ENCODE peak calls at places on chromosomes 6 and 20, in four cellular contexts. One of them, this sample, is unnamed.

GRCh38 chr20:61949714-61950630 is 115.7 kb downstream of the TAF4 start:
- DNase-seq in AG09319: no peak
- DNase-seq in heart right ventricle: peak
- DNase-seq in fibroblast of the aortic adventitia: no peak
- DNase-seq in this sample: no peak

GRCh38 chr6:128138694-128139093 is 237.8 kb upstream of the THEMIS start:
- DNase-seq in AG09319: no peak
- DNase-seq in heart right ventricle: no peak
- DNase-seq in fibroblast of the aortic adventitia: no peak
- DNase-seq in this sample: no peak

GRCh38 chr20:4876301-4876700 is 125.0 kb downstream of the SLC23A2 start:
- DNase-seq in AG09319: no peak
- DNase-seq in heart right ventricle: no peak
- DNase-seq in fibroblast of the aortic adventitia: no peak
- DNase-seq in this sample: no peak

GRCh38 chr6:123208111-123208510 is 212.1 kb downstream of the CLVS2 start:
- DNase-seq in AG09319: no peak
- DNase-seq in heart right ventricle: no peak
- DNase-seq in fibroblast of the aortic adventitia: no peak
- DNase-seq in this sample: no peak

GRCh38 chr20:54980321-54980960 is 505.0 kb downstream of the DOK5 start:
- DNase-seq in AG09319: no peak
- DNase-seq in heart right ventricle: no peak
- DNase-seq in fibroblast of the aortic adventitia: no peak
- DNase-seq in this sample: peak

GRCh38 chr20:23146857-23147256 is 60.7 kb upstream of the CD93 start:
- DNase-seq in AG09319: no peak
- DNase-seq in heart right ventricle: no peak
- DNase-seq in fibroblast of the aortic adventitia: no peak
- DNase-seq in this sample: no peak

GRCh38 chr20:562232-562897 is 18.8 kb upstream of the CSNK2A1 start:
- DNase-seq in AG09319: no peak
- DNase-seq in heart right ventricle: no peak
- DNase-seq in fibroblast of the aortic adventitia: no peak
- DNase-seq in this sample: no peak

GRCh38 chr6:105428342-105428957 is 25.6 kb upstream of the PREP start:
- DNase-seq in AG09319: no peak
- DNase-seq in heart right ventricle: no peak
- DNase-seq in fibroblast of the aortic adventitia: peak
- DNase-seq in this sample: peak

DNA sequence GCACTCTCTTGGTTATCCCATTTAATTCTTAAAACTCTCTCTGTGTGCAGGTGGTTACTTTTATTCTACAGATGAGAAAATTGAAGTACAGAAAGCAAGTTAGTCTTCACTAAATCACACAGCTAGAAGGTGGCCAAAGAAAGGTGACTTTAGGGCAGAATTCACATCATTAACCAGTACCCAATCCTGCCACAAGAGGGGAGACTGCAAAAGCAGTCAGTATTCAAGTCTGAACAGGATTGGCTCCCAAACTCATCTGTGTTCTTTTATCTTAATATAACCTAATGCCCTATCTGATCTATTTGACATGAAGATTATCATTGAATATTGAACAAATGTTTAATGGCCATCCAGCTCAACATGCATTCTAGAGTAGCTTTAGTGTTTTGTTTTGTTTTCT is 225.3 kb upstream of the FAM83B start:
- DNase-seq in AG09319: no peak
- DNase-seq in heart right ventricle: no peak
- DNase-seq in fibroblast of the aortic adventitia: peak
- DNase-seq in this sample: no peak
- TF ChIP-seq CTCF in AG09319: no peak
- TF ChIP-seq CTCF in heart right ventricle: peak
- TF ChIP-seq CTCF in fibroblast of the aortic adventitia: peak
- TF ChIP-seq CTCF in this sample: peak

GRCh38 chr6:140043762-140044378 is 669.4 kb upstream of the CITED2 start:
- DNase-seq in AG09319: no peak
- DNase-seq in heart right ventricle: no peak
- DNase-seq in fibroblast of the aortic adventitia: no peak
- DNase-seq in this sample: peak

GRCh38 chr6:140040391-140040790 is 665.9 kb upstream of the CITED2 start:
- DNase-seq in AG09319: no peak
- DNase-seq in heart right ventricle: no peak
- DNase-seq in fibroblast of the aortic adventitia: no peak
- DNase-seq in this sample: no peak

GRCh38 chr6:140043357-140043756 is 668.9 kb upstream of the CITED2 start:
- DNase-seq in AG09319: no peak
- DNase-seq in heart right ventricle: no peak
- DNase-seq in fibroblast of the aortic adventitia: peak
- DNase-seq in this sample: peak

GRCh38 chr6:140041056-140041455 is 666.6 kb upstream of the CITED2 start:
- DNase-seq in AG09319: no peak
- DNase-seq in heart right ventricle: no peak
- DNase-seq in fibroblast of the aortic adventitia: peak
- DNase-seq in this sample: no peak

DNA sequence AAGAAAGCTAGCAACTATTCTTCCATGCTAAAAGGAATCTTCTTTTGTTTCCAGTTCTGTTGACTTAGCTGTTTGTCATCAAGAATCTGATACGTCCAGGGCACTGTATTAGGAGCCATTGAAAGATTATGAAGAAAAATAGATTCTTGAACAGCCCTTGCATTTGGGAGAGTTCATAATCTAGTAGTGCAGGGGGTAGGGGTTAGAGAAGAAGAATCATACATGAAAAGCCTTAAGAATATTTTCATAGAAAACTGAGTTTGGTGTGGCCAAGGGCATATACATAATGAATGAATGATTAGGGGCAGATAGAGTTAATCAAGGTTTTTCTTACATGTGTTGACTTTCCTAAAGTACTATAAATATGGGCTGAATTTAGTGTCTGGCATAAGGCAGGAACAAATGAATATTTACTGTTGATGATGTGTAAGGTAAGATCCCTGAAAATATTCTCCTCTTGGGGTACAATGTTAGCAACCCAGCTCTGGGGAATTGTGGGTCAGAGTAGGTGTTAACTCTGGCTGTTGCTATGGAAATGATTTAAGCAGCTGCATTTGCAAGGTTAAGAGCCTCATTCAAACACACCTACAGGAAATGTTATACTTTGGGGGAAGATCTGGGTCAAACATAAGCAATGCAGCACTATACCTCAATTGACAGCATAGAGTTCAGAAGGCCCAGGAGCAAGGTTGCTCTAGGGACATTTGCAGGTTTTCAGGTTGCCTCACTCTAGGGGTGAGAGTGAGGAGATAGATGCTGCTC is 667.3 kb upstream of the CITED2 start:
- DNase-seq in AG09319: no peak
- DNase-seq in heart right ventricle: no peak
- DNase-seq in fibroblast of the aortic adventitia: peak
- DNase-seq in this sample: no peak
- TF ChIP-seq CTCF in AG09319: no peak
- TF ChIP-seq CTCF in heart right ventricle: no peak
- TF ChIP-seq CTCF in fibroblast of the aortic adventitia: no peak
- TF ChIP-seq CTCF in this sample: no peak

DNA sequence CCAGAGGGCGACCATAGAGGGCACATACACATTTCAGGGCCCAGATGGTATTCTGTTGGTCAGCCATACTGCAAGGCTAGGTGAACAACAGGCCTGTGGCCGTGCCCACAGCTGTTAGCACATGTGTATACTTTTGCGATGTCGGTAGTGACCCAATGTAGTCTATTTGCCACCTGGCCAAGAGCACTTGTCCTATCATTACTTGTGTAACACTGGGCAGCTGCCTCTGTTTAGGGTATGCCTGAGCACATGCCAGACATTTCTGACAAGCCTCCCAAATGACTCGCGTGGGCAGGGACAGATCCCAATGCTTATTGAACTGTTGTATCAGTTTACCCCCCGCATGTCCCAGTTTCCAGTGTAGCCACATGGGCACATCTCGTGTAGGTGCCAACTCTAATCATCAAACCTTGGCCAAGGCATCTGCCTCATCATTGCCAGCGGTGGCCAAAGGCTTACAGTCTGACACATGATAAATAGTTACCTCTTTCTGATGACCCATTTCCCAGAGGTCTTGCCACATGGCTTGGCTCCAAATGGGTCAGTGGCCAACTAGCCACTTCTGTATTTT is 74.4 kb upstream of the FBXL4 start:
- DNase-seq in AG09319: no peak
- DNase-seq in heart right ventricle: no peak
- DNase-seq in fibroblast of the aortic adventitia: no peak
- DNase-seq in this sample: no peak
- TF ChIP-seq CTCF in AG09319: no peak
- TF ChIP-seq CTCF in heart right ventricle: no peak
- TF ChIP-seq CTCF in fibroblast of the aortic adventitia: no peak
- TF ChIP-seq CTCF in this sample: no peak

GRCh38 chr20:39773380-39774000 is 811.3 kb downstream of the DHX35 start:
- DNase-seq in AG09319: no peak
- DNase-seq in heart right ventricle: no peak
- DNase-seq in fibroblast of the aortic adventitia: peak
- DNase-seq in this sample: peak
- TF ChIP-seq CTCF in AG09319: no peak
- TF ChIP-seq CTCF in heart right ventricle: no peak
- TF ChIP-seq CTCF in fibroblast of the aortic adventitia: no peak
- TF ChIP-seq CTCF in this sample: no peak

GRCh38 chr6:90434096-90434495 is 137.5 kb upstream of the BACH2 start:
- DNase-seq in AG09319: no peak
- DNase-seq in heart right ventricle: no peak
- DNase-seq in fibroblast of the aortic adventitia: no peak
- DNase-seq in this sample: no peak
- TF ChIP-seq CTCF in AG09319: no peak
- TF ChIP-seq CTCF in heart right ventricle: no peak
- TF ChIP-seq CTCF in fibroblast of the aortic adventitia: no peak
- TF ChIP-seq CTCF in this sample: no peak

DNA sequence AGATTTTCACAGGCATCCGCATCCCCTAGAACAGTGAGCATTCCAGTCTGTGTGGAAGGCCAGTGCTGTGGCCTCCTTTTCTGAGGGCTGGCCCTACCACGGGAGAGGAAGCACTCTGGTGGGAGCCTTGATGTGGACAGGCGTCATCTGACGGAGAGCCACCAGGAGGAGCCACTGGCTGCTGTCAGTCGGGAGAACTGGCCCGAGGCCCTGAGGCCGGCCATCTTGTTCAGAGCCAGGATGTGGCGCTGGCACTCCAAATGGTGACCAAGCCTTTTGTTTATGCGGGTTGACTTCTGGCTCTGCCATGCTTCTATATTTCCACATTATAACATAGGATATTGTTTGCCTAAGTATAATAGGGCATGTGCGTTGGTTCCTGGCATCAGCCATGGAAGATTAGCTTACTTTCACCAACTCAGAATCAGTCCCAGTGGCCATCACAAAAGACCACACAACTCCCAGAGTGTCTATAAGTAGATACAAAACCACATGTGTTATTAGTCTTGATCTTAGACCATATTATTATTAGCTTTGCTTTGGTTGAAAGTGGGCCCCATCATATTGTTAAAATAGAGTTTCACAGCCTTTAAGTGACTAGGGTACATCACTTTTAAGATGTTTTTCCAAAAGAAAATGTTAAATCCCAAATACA is 273.9 kb upstream of the TAB2 start:
- DNase-seq in AG09319: no peak
- DNase-seq in heart right ventricle: no peak
- DNase-seq in fibroblast of the aortic adventitia: no peak
- DNase-seq in this sample: no peak
- TF ChIP-seq CTCF in AG09319: peak
- TF ChIP-seq CTCF in heart right ventricle: no peak
- TF ChIP-seq CTCF in fibroblast of the aortic adventitia: peak
- TF ChIP-seq CTCF in this sample: peak

GRCh38 chr6:97437087-97437486 is 154.1 kb upstream of the MMS22L start:
- DNase-seq in AG09319: no peak
- DNase-seq in heart right ventricle: no peak
- DNase-seq in fibroblast of the aortic adventitia: peak
- DNase-seq in this sample: peak
- TF ChIP-seq CTCF in AG09319: peak
- TF ChIP-seq CTCF in heart right ventricle: peak
- TF ChIP-seq CTCF in fibroblast of the aortic adventitia: peak
- TF ChIP-seq CTCF in this sample: peak

GRCh38 chr6:20706293-20707165 is 172.3 kb downstream of the CDKAL1 start:
- DNase-seq in AG09319: no peak
- DNase-seq in heart right ventricle: no peak
- DNase-seq in fibroblast of the aortic adventitia: peak
- DNase-seq in this sample: peak
- TF ChIP-seq CTCF in AG09319: no peak
- TF ChIP-seq CTCF in heart right ventricle: no peak
- TF ChIP-seq CTCF in fibroblast of the aortic adventitia: no peak
- TF ChIP-seq CTCF in this sample: no peak

DNA sequence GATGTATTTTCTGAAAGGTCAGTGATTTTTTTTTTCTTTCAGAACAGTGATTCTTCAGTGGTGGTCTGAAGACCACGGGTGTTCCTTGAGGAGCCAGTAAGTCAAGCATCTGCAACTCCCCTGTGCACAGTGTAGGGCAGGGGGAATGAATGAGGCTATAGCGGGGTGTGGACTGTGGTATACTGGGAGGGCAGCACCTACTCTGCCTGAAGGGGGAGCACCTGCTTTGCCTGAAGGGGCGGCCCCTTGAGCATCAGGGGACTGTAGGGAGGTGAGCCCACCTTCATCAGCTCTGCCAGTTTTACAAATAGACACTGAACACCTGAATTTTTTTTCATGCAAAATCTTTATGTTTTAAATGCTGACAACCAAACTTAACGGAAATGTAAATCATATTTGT is 77.5 kb upstream of the RIPOR2 start:
- DNase-seq in AG09319: no peak
- DNase-seq in heart right ventricle: no peak
- DNase-seq in fibroblast of the aortic adventitia: no peak
- DNase-seq in this sample: no peak
- TF ChIP-seq CTCF in AG09319: peak
- TF ChIP-seq CTCF in heart right ventricle: no peak
- TF ChIP-seq CTCF in fibroblast of the aortic adventitia: no peak
- TF ChIP-seq CTCF in this sample: peak

GRCh38 chr6:155150967-155151671 is 112.7 kb upstream of the CLDN20 start:
- DNase-seq in AG09319: no peak
- DNase-seq in heart right ventricle: no peak
- DNase-seq in fibroblast of the aortic adventitia: no peak
- DNase-seq in this sample: no peak

GRCh38 chr6:155154158-155154830 is 109.5 kb upstream of the CLDN20 start:
- DNase-seq in AG09319: no peak
- DNase-seq in heart right ventricle: no peak
- DNase-seq in fibroblast of the aortic adventitia: peak
- DNase-seq in this sample: peak

GRCh38 chr6:155147958-155148663 is 115.7 kb upstream of the CLDN20 start:
- DNase-seq in AG09319: no peak
- DNase-seq in heart right ventricle: no peak
- DNase-seq in fibroblast of the aortic adventitia: no peak
- DNase-seq in this sample: no peak

GRCh38 chr6:155155787-155156447 is 107.9 kb upstream of the CLDN20 start:
- DNase-seq in AG09319: no peak
- DNase-seq in heart right ventricle: no peak
- DNase-seq in fibroblast of the aortic adventitia: no peak
- DNase-seq in this sample: no peak

GRCh38 chr6:155152211-155153076 is 111.4 kb upstream of the CLDN20 start:
- DNase-seq in AG09319: no peak
- DNase-seq in heart right ventricle: no peak
- DNase-seq in fibroblast of the aortic adventitia: no peak
- DNase-seq in this sample: no peak
- TF ChIP-seq CTCF in AG09319: no peak
- TF ChIP-seq CTCF in heart right ventricle: no peak
- TF ChIP-seq CTCF in fibroblast of the aortic adventitia: no peak
- TF ChIP-seq CTCF in this sample: peak

This sample was measured in astrocyte of the spinal cord.